ENCODE peak calls at places on chromosomes 12 and 14, in nine cellular contexts. K is fibroblast of pulmonary artery, T is WERI-Rb-1, Y is body of pancreas, X is lower leg skin, O is heart left ventricle, M is AG10803, C is uterus, I is astrocyte of the spinal cord. A is an unnamed sample.

GRCh38 chr12:132393991-132394949 is 64.9 kb upstream of the GALNT9 start:
- DNase-seq in K (no peak), T (peak), Y (no peak), X (no peak), O (peak), M (no peak), C (no peak), I (no peak), A (no peak)

GRCh38 chr12:85424581-85425348 is 144.7 kb downstream of the ALX1 start:
- DNase-seq in K (peak), T (no peak), Y (peak), X (no peak), O (no peak), M (peak), C (no peak), I (peak), A (peak)

GRCh38 chr12:103975368-103975767 is 9.7 kb downstream of the TDG start:
- DNase-seq in K (no peak), T (no peak), Y (no peak), X (no peak), O (no peak), M (no peak), C (no peak), I (no peak), A (no peak)

GRCh38 chr12:131380961-131381705 is 329.8 kb upstream of the SFSWAP start:
- DNase-seq in K (no peak), T (no peak), Y (no peak), X (no peak), O (no peak), M (no peak), C (no peak), I (no peak), A (no peak)

GRCh38 chr12:48000878-48001321 is 3.4 kb downstream of the COL2A1 start:
- DNase-seq in K (peak), T (no peak), Y (no peak), X (peak), O (peak), M (peak), C (no peak), I (peak), A (no peak)

GRCh38 chr12:3161861-3162260 is 84.7 kb downstream of the TSPAN9 start:
- DNase-seq in K (no peak), T (no peak), Y (no peak), X (no peak), O (no peak), M (no peak), C (no peak), I (no peak), A (no peak)

GRCh38 chr12:106903241-106903950 is 52.3 kb upstream of the TMEM263 start:
- DNase-seq in K (peak), T (peak), Y (peak), X (peak), O (peak), M (peak), C (peak), I (peak), A (peak)

GRCh38 chr14:19920021-19920657 is at the start of gene OR4K5:
- DNase-seq in K (no peak), T (no peak), Y (no peak), X (no peak), O (no peak), M (no peak), C (no peak), I (no peak), A (no peak)

GRCh38 chr14:78143489-78144145 is 26.6 kb upstream of the NRXN3 start:
- DNase-seq in K (no peak), T (no peak), Y (no peak), X (no peak), O (no peak), M (no peak), C (no peak), I (peak), A (no peak)

GRCh38 chr12:27869567-27869966 is 89.5 kb upstream of the MANSC4 start:
- DNase-seq in K (peak), T (peak), Y (no peak), X (no peak), O (peak), M (peak), C (no peak), I (no peak), A (no peak)

GRCh38 chr14:76699209-76699608 is 62.1 kb upstream of the VASH1 start:
- DNase-seq in K (no peak), T (no peak), Y (no peak), X (no peak), O (no peak), M (no peak), C (no peak), I (no peak), A (no peak)

GRCh38 chr12:26011099-26011498 is 52.6 kb downstream of the RASSF8 start:
- DNase-seq in K (peak), T (no peak), Y (no peak), X (no peak), O (no peak), M (peak), C (no peak), I (peak), A (peak)

GRCh38 chr14:71322660-71323250 is 415.5 kb downstream of the PCNX1 start:
- DNase-seq in K (peak), T (no peak), Y (peak), X (no peak), O (no peak), M (peak), C (no peak), I (peak), A (peak)

GRCh38 chr12:129467749-129468148 is 436.1 kb downstream of the TMEM132D start:
- DNase-seq in K (no peak), T (no peak), Y (no peak), X (no peak), O (no peak), M (no peak), C (no peak), I (no peak), A (no peak)

GRCh38 chr12:12896261-12896660 is 4.9 kb downstream of the GPRC5A start:
- DNase-seq in K (peak), T (no peak), Y (no peak), X (no peak), O (no peak), M (peak), C (no peak), I (peak), A (no peak)

GRCh38 chr14:35399083-35399807 is 5.3 kb downstream of the NFKBIA start:
- DNase-seq in K (peak), T (no peak), Y (no peak), X (no peak), O (no peak), M (no peak), C (no peak), I (no peak), A (no peak)

GRCh38 chr12:108633534-108634224 is at the start of gene SELPLG:
- DNase-seq in K (no peak), T (no peak), Y (peak), X (peak), O (peak), M (no peak), C (no peak), I (no peak), A (peak)

GRCh38 chr14:55777867-55778266 is 197.9 kb downstream of the KTN1 start:
- DNase-seq in K (no peak), T (no peak), Y (no peak), X (no peak), O (no peak), M (no peak), C (no peak), I (no peak), A (no peak)

GRCh38 chr12:89768586-89769482 is 60.2 kb upstream of the ATP2B1 start:
- DNase-seq in K (peak), T (no peak), Y (no peak), X (no peak), O (no peak), M (peak), C (no peak), I (peak), A (no peak)

GRCh38 chr14:91924871-91925726 is 22.4 kb downstream of the FBLN5 start:
- DNase-seq in K (peak), T (no peak), Y (no peak), X (no peak), O (no peak), M (peak), C (no peak), I (no peak), A (no peak)

GRCh38 chr12:75913502-75914110 is 118.0 kb downstream of the PHLDA1 start:
- DNase-seq in K (peak), T (no peak), Y (peak), X (no peak), O (peak), M (no peak), C (no peak), I (no peak), A (no peak)

GRCh38 chr12:52674416-52674775 is 5.8 kb downstream of the KRT1 start:
- DNase-seq in K (no peak), T (no peak), Y (no peak), X (no peak), O (no peak), M (no peak), C (no peak), I (no peak), A (no peak)

GRCh38 chr14:33954016-33954598 is 3.2 kb upstream of the EGLN3 start:
- DNase-seq in K (no peak), T (no peak), Y (peak), X (no peak), O (no peak), M (no peak), C (no peak), I (no peak), A (no peak)

GRCh38 chr14:33949051-33950037 is 1.5 kb downstream of the EGLN3 start:
- DNase-seq in K (peak), T (no peak), Y (no peak), X (no peak), O (no peak), M (no peak), C (no peak), I (no peak), A (no peak)

GRCh38 chr14:33950320-33951182 is at the start of gene EGLN3:
- DNase-seq in K (peak), T (peak), Y (peak), X (peak), O (peak), M (peak), C (peak), I (peak), A (peak)

GRCh38 chr14:33952541-33952940 is 1.7 kb upstream of the EGLN3 start:
- DNase-seq in K (no peak), T (no peak), Y (no peak), X (no peak), O (no peak), M (no peak), C (no peak), I (no peak), A (no peak)

GRCh38 chr14:33951183-33951840 is 438 bp upstream of the EGLN3 start:
- DNase-seq in K (no peak), T (no peak), Y (no peak), X (no peak), O (no peak), M (no peak), C (no peak), I (no peak), A (no peak)
- H3K4me3 ChIP-seq in K (peak), T (peak), Y (peak), X (peak), O (peak), M (peak), C (peak), I (peak), A (peak)

DNA sequence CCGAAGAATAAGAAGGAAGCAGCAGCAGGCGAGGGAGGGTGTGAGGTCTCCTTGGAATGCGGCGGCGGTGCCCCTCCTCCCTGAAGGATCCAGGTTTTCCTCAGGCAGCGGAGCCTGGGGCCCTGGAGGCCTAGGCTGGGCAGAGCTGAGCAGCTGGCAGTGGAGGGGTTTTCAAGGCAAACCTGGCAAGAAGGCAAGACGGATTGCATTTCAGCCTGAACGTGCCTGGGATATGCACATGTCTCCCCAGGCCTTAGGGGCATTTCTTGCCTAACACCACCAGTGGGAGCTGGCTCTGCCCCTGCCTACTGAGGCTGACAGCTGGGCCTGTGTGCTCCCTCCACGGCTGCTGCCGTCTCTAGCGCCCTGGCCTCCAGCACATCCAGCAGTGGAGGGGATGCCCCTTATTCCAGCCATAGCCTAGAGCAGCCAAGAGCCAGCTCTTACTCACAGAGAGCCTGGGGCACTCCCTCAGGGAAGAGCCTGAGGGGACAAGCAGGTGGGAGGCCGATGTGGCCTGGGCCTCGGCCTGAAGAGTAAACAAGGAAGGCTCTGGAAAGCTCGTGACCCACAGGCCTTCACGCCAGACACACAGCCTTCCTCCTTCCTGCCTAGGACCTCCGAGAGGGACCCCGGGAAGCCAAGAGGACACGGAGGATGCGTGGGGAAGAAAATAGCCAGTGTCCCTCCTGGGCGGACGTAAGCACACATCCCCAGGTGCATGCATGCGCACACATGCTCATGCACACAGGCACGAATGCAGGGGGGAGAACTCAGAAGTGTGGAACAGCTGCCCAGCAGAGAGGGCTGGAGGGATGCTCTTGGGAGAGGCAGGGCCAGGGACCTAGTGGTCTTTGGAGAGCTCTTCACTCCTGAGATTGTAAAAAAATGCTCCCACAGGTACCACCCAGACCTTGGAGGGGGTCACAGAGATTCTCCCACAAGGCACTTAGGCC is 23.0 kb upstream of the EIF2B2 start:
- DNase-seq in K (peak), T (peak), Y (no peak), X (no peak), O (peak), M (peak), C (no peak), I (peak), A (no peak)
- H3K4me3 ChIP-seq in K (no peak), T (no peak), Y (no peak), X (no peak), O (no peak), M (no peak), C (no peak), I (no peak), A (no peak)

DNA sequence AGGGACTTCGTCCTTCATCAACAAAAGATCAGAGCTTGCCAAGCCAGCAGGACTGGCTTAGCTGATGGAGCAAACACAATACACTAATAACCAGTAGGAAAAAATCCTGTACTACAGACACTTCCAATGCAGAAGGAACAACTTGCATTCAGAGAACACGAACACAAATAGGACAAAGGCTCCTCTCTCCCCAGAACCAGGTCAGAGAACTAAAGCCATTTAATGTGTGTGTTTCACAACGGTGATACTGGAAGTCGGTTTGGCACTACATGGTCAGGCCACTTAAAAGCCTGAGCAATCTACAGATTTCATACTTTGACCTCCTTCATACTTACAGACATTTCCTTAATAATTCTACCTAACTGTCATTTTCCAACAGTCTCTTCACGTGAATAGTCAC is 6.3 kb downstream of the CS start:
- DNase-seq in K (no peak), T (no peak), Y (no peak), X (no peak), O (no peak), M (no peak), C (no peak), I (no peak), A (no peak)
- H3K4me3 ChIP-seq in K (no peak), T (no peak), Y (no peak), X (no peak), O (no peak), M (no peak), C (no peak), I (no peak), A (no peak)

GRCh38 chr12:57738142-57738474 is 434 bp downstream of the AGAP2 start:
- DNase-seq in K (no peak), T (no peak), Y (no peak), X (no peak), O (no peak), M (no peak), C (no peak), I (no peak), A (no peak)
- H3K4me3 ChIP-seq in K (peak), T (peak), Y (no peak), X (no peak), O (peak), M (peak), C (peak), I (no peak), A (peak)

DNA sequence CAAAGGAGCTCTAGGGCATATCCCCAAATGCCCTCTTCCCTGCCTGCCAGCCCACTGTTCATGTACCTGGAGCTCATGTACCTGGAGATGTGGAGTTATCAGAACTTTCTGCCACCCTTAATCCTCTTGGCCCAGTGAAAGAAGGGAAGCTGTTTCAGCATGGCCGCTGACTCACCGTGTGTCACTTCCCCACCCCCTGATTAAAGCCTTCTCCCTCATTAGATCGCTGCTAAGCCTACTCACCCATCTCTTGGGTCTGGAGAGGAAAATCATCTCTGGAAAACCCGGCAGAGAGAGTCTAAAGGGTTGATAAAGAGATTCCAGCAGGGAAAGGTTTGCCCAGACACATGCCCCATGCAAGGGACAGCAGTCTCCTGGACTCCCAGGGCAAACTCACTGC is 4.5 kb upstream of the LTBP2 start:
- DNase-seq in K (peak), T (peak), Y (no peak), X (no peak), O (no peak), M (peak), C (no peak), I (peak), A (no peak)
- H3K4me3 ChIP-seq in K (no peak), T (no peak), Y (no peak), X (no peak), O (no peak), M (no peak), C (no peak), I (no peak), A (no peak)

A was measured in tibial nerve.